ENCODE peak calls at places on chromosome 11, in eight cellular contexts. One of them, this sample, is unnamed.
A peak's percentile ranks its signal among the peaks of the same experiment; 100 is the strongest.

GRCh38 chr11:35593143-35593542 is 25.1 kb upstream of the FJX1 start:
- DNase-seq in iris pigment epithelial cell: peak; percentile 96
- DNase-seq in NCI-H2081 treated with DMSO at 0.1 percent for 48 hours: no peak
- DNase-seq in fibroblast of gingiva: peak; percentile 89
- DNase-seq in activated T-cell treated with anti-CD3 and anti-CD28 coated beads for 1 hour: no peak
- DNase-seq in stomach: no peak
- DNase-seq in sciatic nerve: no peak
- DNase-seq in NCI-H345: no peak
- DNase-seq in this sample: no peak

GRCh38 chr11:84648413-84648812 is 978.7 kb downstream of the DLG2 start:
- DNase-seq in fibroblast of gingiva: no peak
- DNase-seq in NCI-H345: no peak
- DNase-seq in activated T-cell treated with anti-CD3 and anti-CD28 coated beads for 1 hour: no peak
- DNase-seq in sciatic nerve: no peak
- DNase-seq in stomach: no peak
- DNase-seq in NCI-H2081 treated with DMSO at 0.1 percent for 48 hours: no peak
- DNase-seq in iris pigment epithelial cell: no peak
- DNase-seq in this sample: no peak

GRCh38 chr11:1303196-1303821 is 6.1 kb downstream of the TOLLIP start:
- DNase-seq in NCI-H2081 treated with DMSO at 0.1 percent for 48 hours: no peak
- DNase-seq in sciatic nerve: peak; percentile 54
- DNase-seq in stomach: peak; percentile 57
- DNase-seq in iris pigment epithelial cell: peak; percentile 17
- DNase-seq in NCI-H345: no peak
- DNase-seq in activated T-cell treated with anti-CD3 and anti-CD28 coated beads for 1 hour: no peak
- DNase-seq in fibroblast of gingiva: peak; percentile 36
- DNase-seq in this sample: no peak

GRCh38 chr11:20887137-20887536 is 217.8 kb downstream of the NELL1 start:
- DNase-seq in NCI-H345: no peak
- DNase-seq in activated T-cell treated with anti-CD3 and anti-CD28 coated beads for 1 hour: no peak
- DNase-seq in fibroblast of gingiva: no peak
- DNase-seq in stomach: no peak
- DNase-seq in iris pigment epithelial cell: no peak
- DNase-seq in sciatic nerve: no peak
- DNase-seq in NCI-H2081 treated with DMSO at 0.1 percent for 48 hours: no peak
- DNase-seq in this sample: no peak

GRCh38 chr11:35800970-35801953 is 138.7 kb downstream of the TRIM44 start:
- DNase-seq in fibroblast of gingiva: no peak
- DNase-seq in activated T-cell treated with anti-CD3 and anti-CD28 coated beads for 1 hour: no peak
- DNase-seq in stomach: no peak
- DNase-seq in NCI-H345: no peak
- DNase-seq in iris pigment epithelial cell: peak; percentile 29
- DNase-seq in NCI-H2081 treated with DMSO at 0.1 percent for 48 hours: no peak
- DNase-seq in sciatic nerve: no peak
- DNase-seq in this sample: no peak

GRCh38 chr11:100188137-100188783 is 498.8 kb upstream of the ARHGAP42 start:
- DNase-seq in NCI-H2081 treated with DMSO at 0.1 percent for 48 hours: no peak
- DNase-seq in activated T-cell treated with anti-CD3 and anti-CD28 coated beads for 1 hour: no peak
- DNase-seq in stomach: no peak
- DNase-seq in sciatic nerve: no peak
- DNase-seq in NCI-H345: no peak
- DNase-seq in fibroblast of gingiva: no peak
- DNase-seq in iris pigment epithelial cell: no peak
- DNase-seq in this sample: no peak

GRCh38 chr11:67352546-67353316 is 615 bp downstream of the POLD4 start:
- DNase-seq in activated T-cell treated with anti-CD3 and anti-CD28 coated beads for 1 hour: no peak
- DNase-seq in sciatic nerve: no peak
- DNase-seq in NCI-H345: peak; percentile 63
- DNase-seq in NCI-H2081 treated with DMSO at 0.1 percent for 48 hours: no peak
- DNase-seq in iris pigment epithelial cell: no peak
- DNase-seq in fibroblast of gingiva: no peak
- DNase-seq in stomach: peak; percentile 59
- DNase-seq in this sample: no peak

GRCh38 chr11:66745356-66746235 is 16.6 kb upstream of the SPTBN2 start:
- DNase-seq in NCI-H345: peak; percentile 73
- DNase-seq in iris pigment epithelial cell: no peak
- DNase-seq in sciatic nerve: no peak
- DNase-seq in stomach: peak; percentile 49
- DNase-seq in NCI-H2081 treated with DMSO at 0.1 percent for 48 hours: no peak
- DNase-seq in activated T-cell treated with anti-CD3 and anti-CD28 coated beads for 1 hour: peak; percentile 31
- DNase-seq in fibroblast of gingiva: no peak
- DNase-seq in this sample: no peak

GRCh38 chr11:9755561-9755960 is 91.7 kb downstream of the SWAP70 start:
- DNase-seq in iris pigment epithelial cell: peak; percentile 94
- DNase-seq in sciatic nerve: no peak
- DNase-seq in activated T-cell treated with anti-CD3 and anti-CD28 coated beads for 1 hour: no peak
- DNase-seq in fibroblast of gingiva: no peak
- DNase-seq in NCI-H2081 treated with DMSO at 0.1 percent for 48 hours: no peak
- DNase-seq in stomach: no peak
- DNase-seq in NCI-H345: no peak
- DNase-seq in this sample: no peak

GRCh38 chr11:83571301-83571700 is 285.1 kb upstream of the CCDC90B start:
- DNase-seq in activated T-cell treated with anti-CD3 and anti-CD28 coated beads for 1 hour: no peak
- DNase-seq in iris pigment epithelial cell: peak; percentile 80
- DNase-seq in NCI-H345: no peak
- DNase-seq in fibroblast of gingiva: peak; percentile 60
- DNase-seq in NCI-H2081 treated with DMSO at 0.1 percent for 48 hours: no peak
- DNase-seq in stomach: no peak
- DNase-seq in sciatic nerve: no peak
- DNase-seq in this sample: no peak

GRCh38 chr11:27124514-27125264 is 84.1 kb downstream of the BBOX1 start:
- DNase-seq in activated T-cell treated with anti-CD3 and anti-CD28 coated beads for 1 hour: no peak
- DNase-seq in stomach: no peak
- DNase-seq in sciatic nerve: no peak
- DNase-seq in fibroblast of gingiva: peak; percentile 44
- DNase-seq in NCI-H345: no peak
- DNase-seq in iris pigment epithelial cell: peak; percentile 68
- DNase-seq in NCI-H2081 treated with DMSO at 0.1 percent for 48 hours: no peak
- DNase-seq in this sample: no peak

GRCh38 chr11:17145972-17146371 is 61.8 kb downstream of the PIK3C2A start:
- DNase-seq in stomach: no peak
- DNase-seq in sciatic nerve: no peak
- DNase-seq in fibroblast of gingiva: no peak
- DNase-seq in NCI-H2081 treated with DMSO at 0.1 percent for 48 hours: no peak
- DNase-seq in activated T-cell treated with anti-CD3 and anti-CD28 coated beads for 1 hour: no peak
- DNase-seq in NCI-H345: no peak
- DNase-seq in iris pigment epithelial cell: no peak
- DNase-seq in this sample: no peak

GRCh38 chr11:44505591-44506054 is 59.8 kb upstream of the CD82 start:
- DNase-seq in iris pigment epithelial cell: peak; percentile 80
- DNase-seq in activated T-cell treated with anti-CD3 and anti-CD28 coated beads for 1 hour: no peak
- DNase-seq in NCI-H345: no peak
- DNase-seq in fibroblast of gingiva: peak; percentile 20
- DNase-seq in NCI-H2081 treated with DMSO at 0.1 percent for 48 hours: no peak
- DNase-seq in sciatic nerve: no peak
- DNase-seq in stomach: no peak
- DNase-seq in this sample: no peak

GRCh38 chr11:43943357-43943930 is 1.0 kb downstream of the C11orf96 start:
- DNase-seq in NCI-H2081 treated with DMSO at 0.1 percent for 48 hours: no peak
- DNase-seq in sciatic nerve: no peak
- DNase-seq in activated T-cell treated with anti-CD3 and anti-CD28 coated beads for 1 hour: no peak
- DNase-seq in NCI-H345: no peak
- DNase-seq in stomach: no peak
- DNase-seq in iris pigment epithelial cell: peak; percentile 40
- DNase-seq in fibroblast of gingiva: no peak
- DNase-seq in this sample: no peak

GRCh38 chr11:62472063-62472884 is 53.4 kb downstream of the SCGB1A1 start:
- DNase-seq in activated T-cell treated with anti-CD3 and anti-CD28 coated beads for 1 hour: no peak
- DNase-seq in sciatic nerve: no peak
- DNase-seq in stomach: no peak
- DNase-seq in iris pigment epithelial cell: no peak
- DNase-seq in fibroblast of gingiva: no peak
- DNase-seq in NCI-H345: no peak
- DNase-seq in NCI-H2081 treated with DMSO at 0.1 percent for 48 hours: no peak
- DNase-seq in this sample: peak; percentile 59

GRCh38 chr11:64359712-64360402 is 895 bp downstream of the RPS6KA4 start:
- DNase-seq in fibroblast of gingiva: no peak
- DNase-seq in iris pigment epithelial cell: no peak
- DNase-seq in activated T-cell treated with anti-CD3 and anti-CD28 coated beads for 1 hour: no peak
- DNase-seq in sciatic nerve: peak; percentile 64
- DNase-seq in stomach: peak; percentile 46
- DNase-seq in NCI-H2081 treated with DMSO at 0.1 percent for 48 hours: no peak
- DNase-seq in NCI-H345: peak; percentile 50
- DNase-seq in this sample: no peak

GRCh38 chr11:63595296-63595695 is 18.9 kb downstream of the PLAAT3 start:
- DNase-seq in sciatic nerve: no peak
- DNase-seq in NCI-H345: no peak
- DNase-seq in fibroblast of gingiva: no peak
- DNase-seq in iris pigment epithelial cell: peak; percentile 52
- DNase-seq in stomach: no peak
- DNase-seq in activated T-cell treated with anti-CD3 and anti-CD28 coated beads for 1 hour: no peak
- DNase-seq in NCI-H2081 treated with DMSO at 0.1 percent for 48 hours: no peak
- DNase-seq in this sample: no peak

GRCh38 chr11:34573537-34573936 is 47.4 kb upstream of the EHF start:
- DNase-seq in fibroblast of gingiva: no peak
- DNase-seq in activated T-cell treated with anti-CD3 and anti-CD28 coated beads for 1 hour: no peak
- DNase-seq in sciatic nerve: no peak
- DNase-seq in NCI-H345: no peak
- DNase-seq in iris pigment epithelial cell: no peak
- DNase-seq in stomach: no peak
- DNase-seq in NCI-H2081 treated with DMSO at 0.1 percent for 48 hours: no peak
- DNase-seq in this sample: no peak

GRCh38 chr11:44146931-44147330 is 51.5 kb downstream of the EXT2 start:
- DNase-seq in fibroblast of gingiva: no peak
- DNase-seq in NCI-H2081 treated with DMSO at 0.1 percent for 48 hours: no peak
- DNase-seq in activated T-cell treated with anti-CD3 and anti-CD28 coated beads for 1 hour: no peak
- DNase-seq in NCI-H345: no peak
- DNase-seq in stomach: no peak
- DNase-seq in sciatic nerve: no peak
- DNase-seq in iris pigment epithelial cell: no peak
- DNase-seq in this sample: no peak

GRCh38 chr11:37657645-37658044 is 1059.6 kb upstream of the RAG2 start:
- DNase-seq in NCI-H345: no peak
- DNase-seq in NCI-H2081 treated with DMSO at 0.1 percent for 48 hours: no peak
- DNase-seq in iris pigment epithelial cell: peak; percentile 13
- DNase-seq in stomach: no peak
- DNase-seq in activated T-cell treated with anti-CD3 and anti-CD28 coated beads for 1 hour: no peak
- DNase-seq in sciatic nerve: no peak
- DNase-seq in fibroblast of gingiva: peak; percentile 4
- DNase-seq in this sample: no peak

GRCh38 chr11:126282742-126283591 is at the start of gene TIRAP:
- DNase-seq in sciatic nerve: peak; percentile 82
- DNase-seq in activated T-cell treated with anti-CD3 and anti-CD28 coated beads for 1 hour: peak; percentile 38
- DNase-seq in stomach: peak; percentile 73
- DNase-seq in NCI-H2081 treated with DMSO at 0.1 percent for 48 hours: no peak
- DNase-seq in NCI-H345: peak; percentile 46
- DNase-seq in iris pigment epithelial cell: peak; percentile 45
- DNase-seq in fibroblast of gingiva: peak; percentile 62
- DNase-seq in this sample: no peak

GRCh38 chr11:57787920-57788716 is 26.5 kb downstream of the CTNND1 start:
- DNase-seq in fibroblast of gingiva: no peak
- DNase-seq in NCI-H345: no peak
- DNase-seq in NCI-H2081 treated with DMSO at 0.1 percent for 48 hours: no peak
- DNase-seq in stomach: no peak
- DNase-seq in sciatic nerve: no peak
- DNase-seq in iris pigment epithelial cell: peak; percentile 55
- DNase-seq in activated T-cell treated with anti-CD3 and anti-CD28 coated beads for 1 hour: no peak
- DNase-seq in this sample: no peak

GRCh38 chr11:72971211-72971610 is 157.0 kb downstream of the ATG16L2 start:
- DNase-seq in NCI-H345: no peak
- DNase-seq in sciatic nerve: no peak
- DNase-seq in iris pigment epithelial cell: no peak
- DNase-seq in activated T-cell treated with anti-CD3 and anti-CD28 coated beads for 1 hour: no peak
- DNase-seq in stomach: no peak
- DNase-seq in NCI-H2081 treated with DMSO at 0.1 percent for 48 hours: no peak
- DNase-seq in fibroblast of gingiva: no peak
- DNase-seq in this sample: no peak

GRCh38 chr11:26188559-26188958 is 143.4 kb upstream of the ANO3 start:
- DNase-seq in NCI-H345: no peak
- DNase-seq in sciatic nerve: no peak
- DNase-seq in NCI-H2081 treated with DMSO at 0.1 percent for 48 hours: no peak
- DNase-seq in activated T-cell treated with anti-CD3 and anti-CD28 coated beads for 1 hour: no peak
- DNase-seq in fibroblast of gingiva: peak; percentile 75
- DNase-seq in iris pigment epithelial cell: peak; percentile 51
- DNase-seq in stomach: no peak
- DNase-seq in this sample: no peak

GRCh38 chr11:13210424-13210823 is 67.2 kb upstream of the BMAL1 start:
- DNase-seq in sciatic nerve: peak; percentile 68
- DNase-seq in NCI-H2081 treated with DMSO at 0.1 percent for 48 hours: no peak
- DNase-seq in fibroblast of gingiva: peak; percentile 65
- DNase-seq in NCI-H345: peak; percentile 69
- DNase-seq in stomach: peak; percentile 73
- DNase-seq in iris pigment epithelial cell: peak; percentile 72
- DNase-seq in activated T-cell treated with anti-CD3 and anti-CD28 coated beads for 1 hour: no peak
- DNase-seq in this sample: peak; percentile 79

GRCh38 chr11:59918987-59919589 is 19.1 kb upstream of the OOSP1 start:
- DNase-seq in activated T-cell treated with anti-CD3 and anti-CD28 coated beads for 1 hour: no peak
- DNase-seq in iris pigment epithelial cell: peak; percentile 42
- DNase-seq in stomach: peak; percentile 58
- DNase-seq in NCI-H345: peak; percentile 13
- DNase-seq in sciatic nerve: no peak
- DNase-seq in NCI-H2081 treated with DMSO at 0.1 percent for 48 hours: no peak
- DNase-seq in fibroblast of gingiva: no peak
- DNase-seq in this sample: peak; percentile 56

GRCh38 chr11:126628790-126629621 is 273.5 kb downstream of the ST3GAL4 start:
- DNase-seq in stomach: no peak
- DNase-seq in fibroblast of gingiva: peak; percentile 26
- DNase-seq in activated T-cell treated with anti-CD3 and anti-CD28 coated beads for 1 hour: no peak
- DNase-seq in sciatic nerve: no peak
- DNase-seq in iris pigment epithelial cell: no peak
- DNase-seq in NCI-H2081 treated with DMSO at 0.1 percent for 48 hours: peak; percentile 36
- DNase-seq in NCI-H345: peak; percentile 96
- DNase-seq in this sample: no peak

GRCh38 chr11:133198326-133198725 is 334.0 kb downstream of the OPCML start:
- DNase-seq in NCI-H2081 treated with DMSO at 0.1 percent for 48 hours: no peak
- DNase-seq in fibroblast of gingiva: no peak
- DNase-seq in stomach: no peak
- DNase-seq in sciatic nerve: no peak
- DNase-seq in iris pigment epithelial cell: no peak
- DNase-seq in NCI-H345: peak; percentile 11
- DNase-seq in activated T-cell treated with anti-CD3 and anti-CD28 coated beads for 1 hour: no peak
- DNase-seq in this sample: no peak

GRCh38 chr11:69114811-69115523 is 40.8 kb upstream of the SMIM38 start:
- DNase-seq in activated T-cell treated with anti-CD3 and anti-CD28 coated beads for 1 hour: no peak
- DNase-seq in iris pigment epithelial cell: no peak
- DNase-seq in stomach: peak; percentile 80
- DNase-seq in NCI-H2081 treated with DMSO at 0.1 percent for 48 hours: no peak
- DNase-seq in sciatic nerve: no peak
- DNase-seq in NCI-H345: no peak
- DNase-seq in fibroblast of gingiva: no peak
- DNase-seq in this sample: no peak

GRCh38 chr11:126194121-126194543 is 17.3 kb downstream of the RPUSD4 start:
- DNase-seq in stomach: peak; percentile 34
- DNase-seq in sciatic nerve: peak; percentile 77
- DNase-seq in NCI-H2081 treated with DMSO at 0.1 percent for 48 hours: peak; percentile 12
- DNase-seq in iris pigment epithelial cell: peak; percentile 45
- DNase-seq in activated T-cell treated with anti-CD3 and anti-CD28 coated beads for 1 hour: peak; percentile 12
- DNase-seq in NCI-H345: peak; percentile 38
- DNase-seq in fibroblast of gingiva: peak; percentile 27
- DNase-seq in this sample: no peak

GRCh38 chr11:87804176-87804575 is 371.1 kb downstream of the RAB38 start:
- DNase-seq in sciatic nerve: no peak
- DNase-seq in NCI-H2081 treated with DMSO at 0.1 percent for 48 hours: no peak
- DNase-seq in iris pigment epithelial cell: no peak
- DNase-seq in activated T-cell treated with anti-CD3 and anti-CD28 coated beads for 1 hour: no peak
- DNase-seq in NCI-H345: no peak
- DNase-seq in fibroblast of gingiva: no peak
- DNase-seq in stomach: no peak
- DNase-seq in this sample: no peak

GRCh38 chr11:130865091-130865771 is 51.0 kb downstream of the SNX19 start:
- DNase-seq in iris pigment epithelial cell: no peak
- DNase-seq in activated T-cell treated with anti-CD3 and anti-CD28 coated beads for 1 hour: no peak
- DNase-seq in sciatic nerve: no peak
- DNase-seq in NCI-H2081 treated with DMSO at 0.1 percent for 48 hours: no peak
- DNase-seq in NCI-H345: no peak
- DNase-seq in stomach: no peak
- DNase-seq in fibroblast of gingiva: peak; percentile 53
- DNase-seq in this sample: no peak

GRCh38 chr11:130051077-130051476 is 18.6 kb upstream of the APLP2 start:
- DNase-seq in iris pigment epithelial cell: peak; percentile 78
- DNase-seq in NCI-H345: no peak
- DNase-seq in NCI-H2081 treated with DMSO at 0.1 percent for 48 hours: no peak
- DNase-seq in fibroblast of gingiva: peak; percentile 71
- DNase-seq in activated T-cell treated with anti-CD3 and anti-CD28 coated beads for 1 hour: no peak
- DNase-seq in stomach: no peak
- DNase-seq in sciatic nerve: no peak
- DNase-seq in this sample: no peak